ENCODE peak calls at places on chromosomes 12 and 14, in nine cellular contexts. D is activated naive CD8-positive, alpha-beta T cell treated with anti-CD3 and anti-CD28 coated beads, Interleukin-2, amount 50 U/mL, for 24 hours; N is T-helper 1 cell; A is fibroblast of the aortic adventitia; O is ACHN; X is BJ; V is IMR-90; W is upper lobe of left lung; G is NCI-H1092. K is an unnamed sample.

GRCh38 chr12:90043264-90043663 is 334.6 kb upstream of the ATP2B1 start:
- DNase-seq in V (peak; percentile 72), A (peak; percentile 57), N (no peak), X (no peak), W (no peak), D (no peak), O (no peak), G (no peak), K (no peak)

GRCh38 chr14:42683690-42684089 is 1077.0 kb downstream of the LRFN5 start:
- DNase-seq in A (peak; percentile 2), X (no peak), W (no peak), V (peak; percentile 2), G (no peak), D (no peak), O (no peak), N (no peak), K (no peak)

GRCh38 chr14:61322011-61322798 is 826 bp downstream of the PRKCH start:
- DNase-seq in W (peak; percentile 91), D (no peak), A (no peak), X (no peak), G (no peak), N (peak; percentile 29), V (no peak), O (no peak), K (peak; percentile 55)

GRCh38 chr12:78181544-78182162 is 351.0 kb downstream of the NAV3 start:
- DNase-seq in D (no peak), W (no peak), A (peak; percentile 58), V (peak; percentile 48), X (no peak), N (no peak), O (peak; percentile 20), G (no peak), K (no peak)

GRCh38 chr14:75559451-75560187 is 18.8 kb upstream of the FLVCR2 start:
- DNase-seq in V (peak; percentile 30), O (no peak), D (peak; percentile 70), A (peak; percentile 84), X (no peak), W (no peak), N (no peak), G (no peak), K (no peak)

GRCh38 chr12:80763874-80764273 is 47.2 kb downstream of the MYF5 start:
- DNase-seq in A (peak; percentile 80), V (peak; percentile 66), N (no peak), G (peak; percentile 34), D (no peak), O (peak; percentile 69), W (no peak), X (no peak), K (no peak)

GRCh38 chr14:71452535-71452934 is 479.7 kb upstream of the RGS6 start:
- DNase-seq in N (no peak), A (no peak), X (no peak), W (no peak), V (no peak), D (no peak), G (no peak), O (no peak), K (no peak)

GRCh38 chr12:1217191-1217949 is 226.3 kb downstream of the ERC1 start:
- DNase-seq in D (no peak), X (peak; percentile 75), O (no peak), A (peak; percentile 94), G (no peak), V (peak; percentile 79), W (no peak), N (no peak), K (no peak)

GRCh38 chr14:94706132-94706531 is 63.8 kb downstream of the GSC start:
- DNase-seq in X (no peak), W (no peak), A (no peak), D (no peak), G (no peak), O (no peak), N (no peak), V (no peak), K (no peak)

GRCh38 chr14:100528962-100529560 is 58.2 kb downstream of the BEGAIN start:
- DNase-seq in D (no peak), O (no peak), V (no peak), G (no peak), W (no peak), A (no peak), N (no peak), X (no peak), K (peak; percentile 6)

GRCh38 chr12:131773582-131774221 is 54.5 kb upstream of the MMP17 start:
- DNase-seq in D (peak; percentile 24), A (no peak), G (no peak), V (no peak), N (no peak), X (no peak), O (no peak), W (peak; percentile 66), K (no peak)

GRCh38 chr14:76812093-76812421 is 625 bp downstream of the ANGEL1 start:
- DNase-seq in W (no peak), X (no peak), N (no peak), A (no peak), V (no peak), G (no peak), O (peak; percentile 15), D (no peak), K (no peak)

GRCh38 chr14:89773644-89774316 is 180.8 kb downstream of the EFCAB11 start:
- DNase-seq in A (no peak), V (peak; percentile 47), W (peak; percentile 75), D (peak; percentile 66), N (no peak), O (peak; percentile 47), G (no peak), X (no peak), K (peak; percentile 46)

GRCh38 chr12:70449074-70449757 is 83.1 kb downstream of the KCNMB4 start:
- DNase-seq in X (peak; percentile 9), V (peak; percentile 10), A (no peak), D (no peak), O (no peak), G (no peak), N (no peak), W (no peak), K (no peak)

GRCh38 chr14:36498938-36499337 is 21.1 kb downstream of the NKX2-1 start:
- DNase-seq in A (no peak), W (no peak), O (no peak), G (no peak), V (no peak), X (no peak), N (no peak), D (no peak), K (no peak)

GRCh38 chr14:22314183-22314820 is 274.7 kb downstream of the DAD1 start:
- DNase-seq in D (no peak), G (peak; percentile 40), O (peak; percentile 58), X (no peak), A (peak; percentile 62), N (no peak), W (no peak), V (peak; percentile 62), K (no peak)

GRCh38 chr12:123139926-123140674 is 10.8 kb downstream of the PITPNM2 start:
- DNase-seq in V (peak; percentile 57), N (no peak), A (peak; percentile 37), D (no peak), W (no peak), O (peak; percentile 77), X (no peak), G (no peak), K (no peak)

GRCh38 chr12:120139958-120140357 is 23.4 kb upstream of the RAB35 start:
- DNase-seq in X (no peak), V (peak; percentile 68), A (no peak), W (no peak), O (no peak), N (no peak), G (no peak), D (no peak), K (no peak)

GRCh38 chr14:30966415-30967363 is 58.8 kb upstream of the AP4S1 start:
- DNase-seq in O (no peak), N (no peak), D (no peak), G (no peak), A (no peak), W (no peak), V (peak; percentile 26), X (no peak), K (no peak)

GRCh38 chr14:56359245-56359644 is 220.4 kb upstream of the TMEM260 start:
- DNase-seq in W (no peak), A (no peak), V (no peak), O (no peak), N (no peak), D (no peak), X (no peak), G (no peak), K (no peak)

GRCh38 chr14:89702151-89702936 is 252.2 kb downstream of the EFCAB11 start:
- DNase-seq in X (peak; percentile 57), V (peak; percentile 67), D (no peak), N (no peak), A (peak; percentile 52), G (peak; percentile 44), W (no peak), O (no peak), K (peak; percentile 54)

GRCh38 chr12:11906284-11906935 is 164.3 kb upstream of the BCL2L14 start:
- DNase-seq in N (no peak), A (peak; percentile 41), G (no peak), X (peak; percentile 62), W (no peak), V (peak; percentile 63), D (no peak), O (no peak), K (no peak)

GRCh38 chr14:76977793-76978730 is 50.4 kb downstream of the IRF2BPL start:
- DNase-seq in N (peak; percentile 66), X (no peak), O (no peak), G (no peak), D (peak; percentile 88), A (peak; percentile 42), V (peak; percentile 91), W (no peak), K (peak; percentile 57)

GRCh38 chr14:31785574-31785973 is 224.4 kb downstream of the NUBPL start:
- DNase-seq in O (no peak), V (no peak), G (no peak), N (no peak), D (no peak), A (no peak), W (no peak), X (no peak), K (no peak)

GRCh38 chr12:91383106-91383505 is 200.5 kb upstream of the DCN start:
- DNase-seq in V (peak; percentile 18), O (no peak), W (no peak), A (peak; percentile 39), D (no peak), G (no peak), N (no peak), X (no peak), K (no peak)

GRCh38 chr12:6620137-6620884 is 13.1 kb upstream of the CHD4 start:
- DNase-seq in O (no peak), V (no peak), N (no peak), A (peak; percentile 42), D (peak; percentile 67), G (no peak), W (peak; percentile 86), X (no peak), K (no peak)

GRCh38 chr12:9731797-9732196 is 1.1 kb downstream of the CLECL1 start:
- DNase-seq in G (no peak), O (no peak), A (no peak), D (no peak), N (no peak), W (no peak), V (no peak), X (no peak), K (no peak)

GRCh38 chr14:81096656-81097055 is 124.1 kb downstream of the GTF2A1 start:
- DNase-seq in O (no peak), W (no peak), X (no peak), D (no peak), A (no peak), G (no peak), N (no peak), V (no peak), K (no peak)

GRCh38 chr12:123389560-123390351 is 5.8 kb downstream of the KMT5A start:
- DNase-seq in G (no peak), A (peak; percentile 21), O (peak; percentile 40), N (peak; percentile 13), V (no peak), D (peak; percentile 46), W (peak; percentile 91), X (no peak), K (peak; percentile 66)

GRCh38 chr12:108495054-108495453 is 20.0 kb upstream of the FICD start:
- DNase-seq in N (no peak), W (no peak), G (no peak), A (peak; percentile 17), O (peak; percentile 70), V (peak; percentile 12), D (peak; percentile 38), X (no peak), K (no peak)

GRCh38 chr12:71371132-71371531 is 68.5 kb upstream of the LGR5 start:
- DNase-seq in O (peak; percentile 37), N (no peak), V (no peak), W (no peak), D (no peak), A (peak; percentile 65), G (no peak), X (no peak), K (no peak)

K was measured in left ventricle myocardium inferior.